ENCODE peak calls at places on chromosomes 13 and 19, in six cellular contexts. B is H7; Z is type B pancreatic cell; V is T-cell; A is effector CD4-positive, alpha-beta T cell; M is DMS153. P is an unnamed sample.

GRCh38 chr13:101640797-101641400 is 188.4 kb downstream of the ITGBL1 start:
- DNase-seq in V (no peak), Z (no peak), M (no peak), B (no peak), A (no peak), P (no peak)

GRCh38 chr13:74556002-74556551 is 421.9 kb upstream of the KLF12 start:
- DNase-seq in Z (no peak), V (no peak), M (no peak), B (no peak), A (no peak), P (no peak)

GRCh38 chr13:105333416-105333815 is 1202.0 kb downstream of the EFNB2 start:
- DNase-seq in B (no peak), Z (no peak), A (no peak), M (no peak), V (no peak), P (no peak)

GRCh38 chr19:48480476-48481190 is 11.5 kb downstream of the CYTH2 start:
- DNase-seq in A (peak; percentile 53), B (peak; percentile 69), Z (no peak), M (no peak), V (peak; percentile 47), P (peak; percentile 42)

GRCh38 chr19:18401580-18402112 is 4.2 kb upstream of the LRRC25 start:
- DNase-seq in A (no peak), M (peak; percentile 35), V (no peak), B (peak; percentile 81), Z (no peak), P (no peak)

GRCh38 chr19:9782282-9782681 is 13.7 kb upstream of the ZNF846 start:
- DNase-seq in Z (no peak), B (no peak), M (no peak), V (no peak), A (no peak), P (no peak)

GRCh38 chr19:46069841-46070341 is 29.1 kb upstream of the IGFL4 start:
- DNase-seq in M (no peak), V (no peak), Z (no peak), A (no peak), B (no peak), P (no peak)

GRCh38 chr13:101346161-101346560 is 70.1 kb downstream of the NALCN start:
- DNase-seq in V (no peak), B (no peak), Z (no peak), M (no peak), A (no peak), P (no peak)

GRCh38 chr19:8451885-8452284 is 7.1 kb downstream of the HNRNPM start:
- DNase-seq in V (no peak), A (no peak), B (no peak), Z (no peak), M (no peak), P (no peak)

GRCh38 chr13:112839347-112840105 is 129.5 kb upstream of the MCF2L start:
- DNase-seq in B (no peak), V (no peak), M (no peak), Z (no peak), A (no peak), P (no peak)

GRCh38 chr13:24264976-24265375 is 44.4 kb upstream of the C1QTNF9 start:
- DNase-seq in M (no peak), B (no peak), A (peak; percentile 76), V (peak; percentile 79), Z (no peak), P (peak; percentile 74)

GRCh38 chr19:5480427-5480836 is 25.2 kb downstream of the ZNRF4 start:
- DNase-seq in M (no peak), Z (no peak), A (no peak), B (peak; percentile 88), V (peak; percentile 28), P (peak; percentile 6)

GRCh38 chr13:52599853-52600603 is 42.2 kb upstream of the HNRNPA1L2 start:
- DNase-seq in M (peak; percentile 42), Z (no peak), V (no peak), A (no peak), B (peak; percentile 90), P (no peak)

GRCh38 chr13:41416276-41416675 is 41.1 kb upstream of the RGCC start:
- DNase-seq in A (no peak), B (no peak), Z (no peak), V (no peak), M (no peak), P (no peak)

GRCh38 chr19:45467115-45467455 is 711 bp upstream of the FOSB start:
- DNase-seq in Z (no peak), B (no peak), V (no peak), A (no peak), M (no peak), P (no peak)

P was measured in T follicular helper cell.